ENCODE peak calls at places on chromosomes 1 and 21, in ten cellular contexts. C, E, A, R, J, I, N, O, M and P are unnamed samples.

GRCh38 chr1:185409763-185410528 is 92.9 kb upstream of the IVNS1ABP start:
- DNase-seq in O (no peak), J (no peak), A (no peak), M (no peak), R (no peak), I (no peak), C (no peak), N (no peak), E (no peak), P (peak; percentile 86)

GRCh38 chr1:35476099-35476674 is 81.0 kb downstream of the KIAA0319L start:
- DNase-seq in J (no peak), E (no peak), M (no peak), R (no peak), C (no peak), I (no peak), N (no peak), O (no peak), A (no peak), P (no peak)

GRCh38 chr1:162284206-162284955 is 92.3 kb downstream of the SPATA46 start:
- DNase-seq in R (no peak), N (no peak), C (no peak), E (no peak), J (no peak), O (no peak), M (no peak), I (no peak), A (no peak), P (no peak)

GRCh38 chr1:31577515-31578191 is 1.3 kb downstream of the TINAGL1 start:
- DNase-seq in N (no peak), J (no peak), R (no peak), M (no peak), C (no peak), O (no peak), E (no peak), I (no peak), A (no peak), P (peak; percentile 66)

GRCh38 chr1:201999625-202000238 is 10.7 kb upstream of the ELF3 start:
- DNase-seq in O (no peak), C (no peak), M (peak; percentile 24), N (no peak), E (peak; percentile 12), A (no peak), I (peak; percentile 66), J (no peak), R (peak; percentile 31), P (peak; percentile 43)

GRCh38 chr1:28114844-28115243 is 26.4 kb upstream of the EYA3 start:
- DNase-seq in M (no peak), N (no peak), E (no peak), I (no peak), J (no peak), R (no peak), A (no peak), C (peak; percentile 35), O (no peak), P (no peak)

GRCh38 chr1:203626910-203627246 is 246 bp downstream of the ATP2B4 start:
- DNase-seq in I (no peak), E (peak; percentile 24), C (no peak), A (no peak), R (peak; percentile 70), J (no peak), N (no peak), O (no peak), M (no peak), P (no peak)

GRCh38 chr1:32101233-32101681 is 6.6 kb upstream of the KPNA6 start:
- DNase-seq in O (peak; percentile 45), I (no peak), C (no peak), N (no peak), A (no peak), J (no peak), E (no peak), M (no peak), R (no peak), P (no peak)

GRCh38 chr1:182229907-182230522 is 161.6 kb downstream of the GLUL start:
- DNase-seq in N (no peak), E (no peak), C (no peak), A (no peak), M (no peak), R (no peak), O (no peak), J (no peak), I (no peak), P (no peak)

GRCh38 chr1:161945306-161945705 is 78.4 kb downstream of the OLFML2B start:
- DNase-seq in I (no peak), J (no peak), A (no peak), R (no peak), E (no peak), C (no peak), O (no peak), N (no peak), M (no peak), P (no peak)

GRCh38 chr1:235642021-235642942 is 7.3 kb downstream of the GNG4 start:
- DNase-seq in C (peak; percentile 70), N (no peak), I (peak; percentile 32), M (peak; percentile 74), J (no peak), R (no peak), E (no peak), O (no peak), A (no peak), P (peak; percentile 61)

GRCh38 chr1:151458936-151459330 is 361 bp downstream of the POGZ start:
- DNase-seq in A (no peak), M (no peak), C (no peak), N (peak; percentile 86), O (no peak), R (no peak), J (peak; percentile 43), E (peak; percentile 43), I (no peak), P (peak; percentile 74)

GRCh38 chr21:27464643-27465042 is 497.8 kb upstream of the ADAMTS5 start:
- DNase-seq in I (no peak), N (no peak), C (no peak), O (no peak), E (no peak), R (no peak), A (no peak), J (no peak), M (no peak), P (peak; percentile 62)

GRCh38 chr21:43283136-43283924 is 114.5 kb downstream of the CRYAA start:
- DNase-seq in C (no peak), N (peak; percentile 35), I (no peak), R (no peak), M (no peak), J (no peak), E (no peak), A (peak; percentile 25), O (no peak), P (no peak)

GRCh38 chr1:115641762-115642167 is at the start of gene VANGL1:
- DNase-seq in C (peak; percentile 32), J (no peak), M (peak; percentile 26), A (no peak), N (peak; percentile 75), I (peak; percentile 44), E (peak; percentile 66), O (no peak), R (no peak), P (peak; percentile 64)

GRCh38 chr1:245234217-245235120 is 79.7 kb downstream of the KIF26B start:
- DNase-seq in C (no peak), M (no peak), A (peak; percentile 74), J (no peak), E (no peak), N (no peak), O (no peak), R (no peak), I (no peak), P (no peak)

GRCh38 chr1:172041102-172041501 is 199.8 kb downstream of the DNM3 start:
- DNase-seq in J (no peak), I (no peak), R (no peak), N (no peak), O (no peak), M (no peak), E (no peak), A (no peak), C (no peak), P (no peak)

GRCh38 chr1:73859227-73859626 is 338.7 kb downstream of the LRRIQ3 start:
- DNase-seq in M (no peak), I (no peak), O (no peak), C (no peak), N (no peak), E (no peak), A (no peak), R (no peak), J (no peak), P (peak; percentile 91)

GRCh38 chr1:218467101-218467728 is 122.1 kb downstream of the TGFB2 start:
- DNase-seq in M (no peak), R (no peak), N (no peak), E (no peak), O (peak; percentile 75), I (no peak), J (no peak), C (no peak), A (no peak), P (no peak)

GRCh38 chr21:24259241-24259640 is 1348.0 kb downstream of the MRPL39 start:
- DNase-seq in N (no peak), J (no peak), R (no peak), M (no peak), E (no peak), A (no peak), C (no peak), O (no peak), I (no peak), P (no peak)

GRCh38 chr1:37033355-37034291 is 692 bp downstream of the GRIK3 start:
- DNase-seq in J (no peak), A (no peak), C (no peak), R (no peak), N (no peak), M (no peak), O (no peak), I (no peak), E (no peak), P (no peak)

GRCh38 chr1:95033843-95034242 is 38.9 kb downstream of the ALG14 start:
- DNase-seq in O (no peak), E (no peak), A (no peak), I (no peak), J (no peak), R (no peak), N (no peak), C (no peak), M (no peak), P (no peak)

GRCh38 chr1:52574594-52574993 is 21.7 kb upstream of the TUT4 start:
- DNase-seq in M (no peak), N (no peak), C (peak; percentile 43), I (no peak), A (no peak), J (no peak), O (peak; percentile 94), E (no peak), R (no peak), P (peak; percentile 95)

GRCh38 chr1:212485895-212486590 is 53.3 kb downstream of the NENF start:
- DNase-seq in E (peak; percentile 40), M (no peak), N (peak; percentile 65), C (no peak), O (peak; percentile 84), J (peak; percentile 38), I (no peak), A (no peak), R (no peak), P (peak; percentile 99)

GRCh38 chr21:15894596-15894995 is 164.8 kb downstream of the USP25 start:
- DNase-seq in R (no peak), A (no peak), J (no peak), N (no peak), C (no peak), E (no peak), I (peak; percentile 61), O (no peak), M (no peak), P (no peak)

GRCh38 chr1:115807723-115808122 is 33.2 kb downstream of the NHLH2 start:
- DNase-seq in C (peak; percentile 19), M (peak; percentile 19), J (peak; percentile 78), R (no peak), I (peak; percentile 58), A (no peak), E (peak; percentile 40), O (peak; percentile 46), N (no peak), P (peak; percentile 71)

GRCh38 chr1:11768821-11769220 is 6.8 kb downstream of the C1orf167 start:
- DNase-seq in R (no peak), E (no peak), M (no peak), I (no peak), N (no peak), J (no peak), O (no peak), A (no peak), C (no peak), P (no peak)

GRCh38 chr1:223834660-223835263 is 11.0 kb downstream of the TP53BP2 start:
- DNase-seq in O (no peak), I (no peak), M (peak; percentile 19), N (no peak), E (no peak), A (no peak), J (no peak), R (no peak), C (no peak), P (peak; percentile 18)